ENCODE peak calls at places on chromosomes 13 and 19, in seven cellular contexts. U is heart left ventricle, F is transverse colon, T is esophagus squamous epithelium, O is pancreas, M is testis, B is tibial artery. I is an unnamed sample.

GRCh38 chr13:103961129-103961528 is 894.9 kb upstream of the SLC10A2 start:
- DNase-seq in U (no peak), F (no peak), T (no peak), O (no peak), M (no peak), B (no peak), I (no peak)

GRCh38 chr19:38224014-38224862 is at the start of gene DPF1:
- DNase-seq in U (peak), F (peak), T (no peak), O (peak), M (peak), B (no peak), I (no peak)

GRCh38 chr19:10805075-10805757 is 30.8 kb downstream of the TMED1 start:
- DNase-seq in U (no peak), F (no peak), T (no peak), O (no peak), M (no peak), B (no peak), I (no peak)

GRCh38 chr13:60329221-60329983 is 67.6 kb upstream of the TDRD3 start:
- DNase-seq in U (no peak), F (peak), T (no peak), O (no peak), M (peak), B (no peak), I (peak)

GRCh38 chr19:5085566-5085965 is 116.7 kb downstream of the KDM4B start:
- DNase-seq in U (no peak), F (no peak), T (no peak), O (peak), M (no peak), B (no peak), I (no peak)

GRCh38 chr19:24074720-24075119 is 12.3 kb upstream of the ZNF254 start:
- DNase-seq in U (no peak), F (no peak), T (no peak), O (no peak), M (no peak), B (no peak), I (no peak)

GRCh38 chr19:13051581-13052165 is 51.0 kb downstream of the LYL1 start:
- DNase-seq in U (peak), F (peak), T (no peak), O (no peak), M (peak), B (peak), I (peak)

GRCh38 chr19:29501816-29502580 is 23.8 kb upstream of the VSTM2B start:
- DNase-seq in U (no peak), F (no peak), T (no peak), O (peak), M (no peak), B (no peak), I (no peak)

GRCh38 chr19:47885067-47885463 is 1.1 kb downstream of the SULT2A1 start:
- DNase-seq in U (no peak), F (no peak), T (no peak), O (no peak), M (no peak), B (no peak), I (peak)

GRCh38 chr13:60226507-60226906 is 62.8 kb upstream of the DIAPH3 start:
- DNase-seq in U (no peak), F (peak), T (no peak), O (no peak), M (peak), B (no peak), I (peak)

GRCh38 chr19:54299126-54299498 is 13.9 kb downstream of the LILRA5 start:
- DNase-seq in U (no peak), F (no peak), T (no peak), O (no peak), M (no peak), B (no peak), I (no peak)

GRCh38 chr19:29609636-29610035 is 3.6 kb downstream of the POP4 start:
- DNase-seq in U (no peak), F (no peak), T (no peak), O (no peak), M (no peak), B (peak), I (no peak)

GRCh38 chr13:89796196-89796595 is 1551.3 kb upstream of the MIR17HG start:
- DNase-seq in U (no peak), F (no peak), T (no peak), O (no peak), M (no peak), B (no peak), I (no peak)

GRCh38 chr19:8355631-8356402 is 8.1 kb upstream of the ANGPTL4 start:
- DNase-seq in U (no peak), F (no peak), T (no peak), O (peak), M (peak), B (peak), I (peak)

GRCh38 chr19:46716672-46717033 is 261 bp downstream of the PRKD2 start:
- DNase-seq in U (no peak), F (no peak), T (no peak), O (no peak), M (no peak), B (no peak), I (no peak)

GRCh38 chr19:48386981-48387380 is 4.4 kb downstream of the KDELR1 start:
- DNase-seq in U (no peak), F (no peak), T (no peak), O (no peak), M (no peak), B (no peak), I (no peak)

GRCh38 chr19:468587-469256 is 7.9 kb upstream of the SHC2 start:
- DNase-seq in U (no peak), F (no peak), T (no peak), O (peak), M (no peak), B (no peak), I (no peak)

GRCh38 chr13:110610955-110611595 is 4.3 kb upstream of the NAXD start:
- DNase-seq in U (no peak), F (no peak), T (no peak), O (no peak), M (no peak), B (no peak), I (no peak)
- H3K27ac ChIP-seq in U (no peak), F (no peak), T (no peak), O (no peak), M (no peak), B (no peak), I (no peak)

DNA sequence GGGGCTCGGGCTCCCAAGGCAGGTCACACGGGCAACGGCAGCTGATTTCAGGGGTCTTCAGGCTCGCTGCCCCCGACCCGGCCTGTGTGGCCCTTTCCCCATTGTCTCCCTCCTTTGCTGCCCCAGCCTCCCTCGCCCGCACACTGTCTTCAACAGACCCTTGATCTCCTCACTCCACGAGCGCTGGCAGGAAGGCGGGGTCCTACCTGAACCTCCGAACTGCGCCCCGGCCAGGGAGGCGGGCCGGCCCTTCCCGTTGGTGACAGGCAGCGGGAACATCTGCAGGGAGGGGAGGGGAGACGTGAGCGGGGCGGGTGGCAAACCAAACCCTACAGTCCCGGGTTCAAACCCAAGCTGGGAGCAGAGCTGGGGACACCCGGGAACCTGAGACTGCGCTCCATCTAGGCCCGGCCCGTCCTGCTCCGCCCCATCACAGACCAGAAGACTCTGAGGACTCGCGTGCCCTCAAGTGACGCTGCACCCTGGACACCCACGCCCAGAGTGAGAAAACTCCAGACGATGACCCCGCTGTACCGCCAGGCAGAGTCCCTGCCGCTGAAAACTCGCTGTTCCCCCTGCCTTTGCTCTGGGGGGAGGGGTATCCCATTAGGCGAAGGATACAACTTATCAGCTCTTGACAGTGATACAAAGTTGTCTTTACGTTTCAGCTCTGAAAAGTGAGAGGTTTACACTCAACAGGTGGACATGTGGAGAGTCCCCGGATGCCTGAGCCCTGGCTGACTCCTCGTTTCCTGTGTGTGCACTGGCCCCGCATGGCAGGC is 6.1 kb downstream of the TCF3 start:
- DNase-seq in U (peak), F (no peak), T (no peak), O (peak), M (peak), B (no peak), I (no peak)
- H3K27ac ChIP-seq in U (no peak), F (no peak), T (no peak), O (no peak), M (no peak), B (no peak), I (no peak)

DNA sequence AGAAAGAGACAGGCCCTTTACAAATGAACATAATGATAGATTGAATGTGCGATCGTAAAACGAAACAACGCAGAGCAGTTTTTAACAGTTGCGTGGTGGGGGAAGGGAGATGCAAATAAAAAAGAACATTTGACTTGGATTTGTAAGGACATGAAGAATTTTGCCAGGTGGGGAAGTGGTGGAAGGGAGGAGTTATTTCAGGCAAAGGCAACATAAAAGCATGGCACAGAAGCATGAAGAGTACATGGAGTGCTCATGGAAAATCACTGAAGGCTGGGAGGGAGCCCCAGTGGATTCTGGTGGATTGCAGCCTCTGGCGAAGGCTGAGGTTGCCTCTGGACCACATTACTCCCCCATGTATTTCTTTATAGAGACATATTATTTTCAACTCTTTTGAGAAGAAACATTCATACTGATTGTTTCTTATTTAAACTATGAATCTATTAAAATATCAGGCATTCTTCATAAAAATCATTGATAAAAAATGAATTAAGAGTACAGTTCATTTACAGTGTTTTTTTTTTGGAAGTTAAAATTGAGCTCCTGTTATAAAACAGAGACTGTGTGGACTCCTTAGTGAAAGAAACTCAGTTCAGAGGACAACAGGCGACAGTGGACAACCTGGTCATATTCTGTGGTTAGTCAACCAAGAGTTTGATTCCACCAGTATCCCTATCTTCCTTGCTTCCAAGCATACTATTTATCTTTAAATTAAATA is 57.5 kb downstream of the STARD13 start:
- DNase-seq in U (no peak), F (no peak), T (no peak), O (no peak), M (no peak), B (no peak), I (no peak)
- H3K27ac ChIP-seq in U (peak), F (peak), T (peak), O (no peak), M (peak), B (no peak), I (no peak)

GRCh38 chr13:58085819-58086218 is 454.3 kb downstream of the PCDH17 start:
- DNase-seq in U (no peak), F (no peak), T (no peak), O (no peak), M (no peak), B (no peak), I (no peak)

GRCh38 chr13:58087566-58087965 is 456.0 kb downstream of the PCDH17 start:
- DNase-seq in U (no peak), F (no peak), T (no peak), O (no peak), M (no peak), B (no peak), I (no peak)
- H3K27ac ChIP-seq in U (no peak), F (no peak), T (no peak), O (no peak), M (no peak), B (no peak), I (no peak)